ENCODE peak calls at places on chromosomes 2 and 18, in five cellular contexts. One of them, this sample, is unnamed. For H3K4me1, the result is how much of the 10 kb centered on the place peaks cover.

GRCh38 chr2:11155326-11156059 is at the start of gene SLC66A3:
- DNase-seq in prostate gland: no peak
- DNase-seq in transverse colon: no peak
- DNase-seq in HCT116: peak
- DNase-seq in sigmoid colon: no peak
- DNase-seq in this sample: peak

GRCh38 chr2:219331560-219332213 is 857 bp downstream of the RESP18 start:
- DNase-seq in prostate gland: no peak
- DNase-seq in transverse colon: peak
- DNase-seq in HCT116: no peak
- DNase-seq in sigmoid colon: no peak
- DNase-seq in this sample: peak

GRCh38 chr18:56651771-56652092 is 573 bp downstream of the WDR7 start:
- DNase-seq in prostate gland: no peak
- DNase-seq in transverse colon: no peak
- DNase-seq in HCT116: no peak
- DNase-seq in sigmoid colon: no peak
- DNase-seq in this sample: no peak

GRCh38 chr2:222791946-222792649 is 68.7 kb upstream of the ACSL3 start:
- DNase-seq in prostate gland: peak
- DNase-seq in transverse colon: peak
- DNase-seq in HCT116: no peak
- DNase-seq in sigmoid colon: peak
- DNase-seq in this sample: no peak

GRCh38 chr2:29000954-29001353 is 19.9 kb downstream of the TOGARAM2 start:
- DNase-seq in prostate gland: no peak
- DNase-seq in transverse colon: no peak
- DNase-seq in HCT116: no peak
- DNase-seq in sigmoid colon: no peak
- DNase-seq in this sample: no peak

GRCh38 chr2:28360066-28360741 is 32.5 kb upstream of the FOSL2 start:
- DNase-seq in prostate gland: no peak
- DNase-seq in transverse colon: no peak
- DNase-seq in HCT116: no peak
- DNase-seq in sigmoid colon: no peak
- DNase-seq in this sample: no peak

GRCh38 chr2:47651296-47651695 is 131.6 kb upstream of the MSH6 start:
- DNase-seq in prostate gland: no peak
- DNase-seq in transverse colon: peak
- DNase-seq in HCT116: no peak
- DNase-seq in sigmoid colon: no peak
- DNase-seq in this sample: no peak

GRCh38 chr2:44244135-44244871 is 31.0 kb upstream of the SLC3A1 start:
- DNase-seq in prostate gland: peak
- DNase-seq in transverse colon: peak
- DNase-seq in HCT116: peak
- DNase-seq in sigmoid colon: peak
- DNase-seq in this sample: peak

GRCh38 chr2:132581917-132582316 is 88.1 kb downstream of the LYPD1 start:
- DNase-seq in prostate gland: peak
- DNase-seq in transverse colon: peak
- DNase-seq in HCT116: no peak
- DNase-seq in sigmoid colon: no peak
- DNase-seq in this sample: no peak

GRCh38 chr2:72993147-72993546 is 75.8 kb downstream of the EMX1 start:
- DNase-seq in prostate gland: no peak
- DNase-seq in transverse colon: no peak
- DNase-seq in HCT116: peak
- DNase-seq in sigmoid colon: peak
- DNase-seq in this sample: peak

GRCh38 chr2:73337828-73338227 is 44.5 kb upstream of the EGR4 start:
- DNase-seq in prostate gland: no peak
- DNase-seq in transverse colon: no peak
- DNase-seq in HCT116: no peak
- DNase-seq in sigmoid colon: no peak
- DNase-seq in this sample: no peak

GRCh38 chr18:55265916-55266488 is 306.7 kb upstream of the CCDC68 start:
- DNase-seq in prostate gland: no peak
- DNase-seq in transverse colon: no peak
- DNase-seq in HCT116: no peak
- DNase-seq in sigmoid colon: no peak
- DNase-seq in this sample: no peak

GRCh38 chr2:220034356-220035121 is 407.1 kb downstream of the SLC4A3 start:
- DNase-seq in prostate gland: no peak
- DNase-seq in transverse colon: no peak
- DNase-seq in HCT116: no peak
- DNase-seq in sigmoid colon: no peak
- DNase-seq in this sample: no peak

GRCh38 chr18:45775241-45775676 is 50.2 kb upstream of the SIGLEC15 start:
- DNase-seq in prostate gland: no peak
- DNase-seq in transverse colon: peak
- DNase-seq in HCT116: peak
- DNase-seq in sigmoid colon: peak
- DNase-seq in this sample: peak

GRCh38 chr2:29611850-29612249 is 309.5 kb downstream of the ALK start:
- DNase-seq in prostate gland: no peak
- DNase-seq in transverse colon: no peak
- DNase-seq in HCT116: no peak
- DNase-seq in sigmoid colon: no peak
- DNase-seq in this sample: no peak

GRCh38 chr2:191976436-191976835 is 129.5 kb upstream of the CAVIN2 start:
- DNase-seq in prostate gland: no peak
- DNase-seq in transverse colon: no peak
- DNase-seq in HCT116: no peak
- DNase-seq in sigmoid colon: no peak
- DNase-seq in this sample: no peak

GRCh38 chr18:74840492-74841167 is 243.0 kb downstream of the ZNF407 start:
- DNase-seq in prostate gland: no peak
- DNase-seq in transverse colon: no peak
- DNase-seq in HCT116: no peak
- DNase-seq in sigmoid colon: no peak
- DNase-seq in this sample: no peak

GRCh38 chr2:170715062-170715931 is at the start of gene SP5:
- DNase-seq in prostate gland: peak
- DNase-seq in transverse colon: peak
- DNase-seq in HCT116: peak
- DNase-seq in sigmoid colon: peak
- DNase-seq in this sample: peak

GRCh38 chr2:229169751-229170150 is 101.3 kb downstream of the PID1 start:
- DNase-seq in prostate gland: no peak
- DNase-seq in transverse colon: no peak
- DNase-seq in HCT116: no peak
- DNase-seq in sigmoid colon: no peak
- DNase-seq in this sample: no peak

GRCh38 chr18:55743701-55744100 is 155.7 kb upstream of the TCF4 start:
- DNase-seq in prostate gland: no peak
- DNase-seq in transverse colon: no peak
- DNase-seq in HCT116: no peak
- DNase-seq in sigmoid colon: no peak
- DNase-seq in this sample: no peak

GRCh38 chr2:226644342-226644957 is 155.2 kb downstream of the IRS1 start:
- DNase-seq in prostate gland: no peak
- DNase-seq in transverse colon: no peak
- DNase-seq in HCT116: no peak
- DNase-seq in sigmoid colon: no peak
- DNase-seq in this sample: no peak

GRCh38 chr2:7356909-7357584 is 439.8 kb downstream of the RNF144A start:
- DNase-seq in prostate gland: no peak
- DNase-seq in transverse colon: no peak
- DNase-seq in HCT116: no peak
- DNase-seq in sigmoid colon: no peak
- DNase-seq in this sample: no peak

GRCh38 chr18:6542296-6542695 is 127.6 kb upstream of the L3MBTL4 start:
- DNase-seq in prostate gland: no peak
- DNase-seq in transverse colon: no peak
- DNase-seq in HCT116: no peak
- DNase-seq in sigmoid colon: no peak
- DNase-seq in this sample: no peak

GRCh38 chr2:143513081-143513480 is 383.9 kb downstream of the ARHGAP15 start:
- DNase-seq in prostate gland: no peak
- DNase-seq in transverse colon: no peak
- DNase-seq in HCT116: peak
- DNase-seq in sigmoid colon: no peak
- DNase-seq in this sample: peak

GRCh38 chr18:13216092-13216582 is 2.4 kb upstream of the LDLRAD4 start:
- DNase-seq in prostate gland: peak
- DNase-seq in transverse colon: peak
- DNase-seq in HCT116: peak
- DNase-seq in sigmoid colon: peak
- DNase-seq in this sample: peak

GRCh38 chr2:32905270-32905669 is 41.5 kb upstream of the LTBP1 start:
- DNase-seq in prostate gland: no peak
- DNase-seq in transverse colon: no peak
- DNase-seq in HCT116: no peak
- DNase-seq in sigmoid colon: no peak
- DNase-seq in this sample: no peak

GRCh38 chr2:60608679-60609078 is 55.2 kb upstream of the BCL11A start:
- DNase-seq in prostate gland: no peak
- DNase-seq in transverse colon: no peak
- DNase-seq in HCT116: no peak
- DNase-seq in sigmoid colon: no peak
- DNase-seq in this sample: no peak

GRCh38 chr2:86592547-86593230 is 29.4 kb upstream of the CHMP3 start:
- DNase-seq in prostate gland: no peak
- DNase-seq in transverse colon: no peak
- DNase-seq in HCT116: no peak
- DNase-seq in sigmoid colon: peak
- DNase-seq in this sample: no peak

GRCh38 chr2:41966920-41967319 is 80.9 kb upstream of the PKDCC start:
- DNase-seq in prostate gland: no peak
- DNase-seq in transverse colon: peak
- DNase-seq in HCT116: no peak
- DNase-seq in sigmoid colon: peak
- DNase-seq in this sample: no peak

GRCh38 chr2:108571262-108571661 is 37.0 kb downstream of the LIMS1 start:
- DNase-seq in prostate gland: no peak
- DNase-seq in transverse colon: no peak
- DNase-seq in HCT116: no peak
- DNase-seq in sigmoid colon: no peak
- DNase-seq in this sample: no peak

GRCh38 chr2:85053802-85054201 is 79.4 kb upstream of the TCF7L1 start:
- DNase-seq in prostate gland: peak
- DNase-seq in transverse colon: peak
- DNase-seq in HCT116: peak
- DNase-seq in sigmoid colon: no peak
- DNase-seq in this sample: no peak

GRCh38 chr2:45000921-45001628 is 8.2 kb downstream of the SIX2 start:
- DNase-seq in prostate gland: no peak
- DNase-seq in transverse colon: no peak
- DNase-seq in HCT116: no peak
- DNase-seq in sigmoid colon: no peak
- DNase-seq in this sample: peak

GRCh38 chr2:239561448-239562001 is 160.7 kb upstream of the HDAC4 start:
- DNase-seq in prostate gland: no peak
- DNase-seq in transverse colon: peak
- DNase-seq in HCT116: no peak
- DNase-seq in sigmoid colon: peak
- DNase-seq in this sample: no peak

GRCh38 chr18:48709371-48709770 is 170.5 kb downstream of the CTIF start:
- DNase-seq in prostate gland: no peak
- DNase-seq in transverse colon: no peak
- DNase-seq in HCT116: no peak
- DNase-seq in sigmoid colon: no peak
- DNase-seq in this sample: peak

GRCh38 chr18:48711651-48712486 is 173.0 kb downstream of the CTIF start:
- DNase-seq in prostate gland: no peak
- DNase-seq in transverse colon: peak
- DNase-seq in HCT116: peak
- DNase-seq in sigmoid colon: no peak
- DNase-seq in this sample: peak

GRCh38 chr18:48715651-48716354 is 177.0 kb downstream of the CTIF start:
- DNase-seq in prostate gland: no peak
- DNase-seq in transverse colon: peak
- DNase-seq in HCT116: no peak
- DNase-seq in sigmoid colon: no peak
- DNase-seq in this sample: no peak

GRCh38 chr18:48714873-48715272 is 176.0 kb downstream of the CTIF start:
- DNase-seq in prostate gland: no peak
- DNase-seq in transverse colon: peak
- DNase-seq in HCT116: no peak
- DNase-seq in sigmoid colon: no peak
- DNase-seq in this sample: peak

GRCh38 chr18:48713302-48713701 is 174.5 kb downstream of the CTIF start:
- DNase-seq in prostate gland: no peak
- DNase-seq in transverse colon: no peak
- DNase-seq in HCT116: no peak
- DNase-seq in sigmoid colon: peak
- DNase-seq in this sample: no peak
- TF ChIP-seq POLR2AphosphoS5 in prostate gland: no peak
- TF ChIP-seq POLR2AphosphoS5 in transverse colon: no peak
- TF ChIP-seq POLR2AphosphoS5 in HCT116: no peak
- TF ChIP-seq POLR2AphosphoS5 in sigmoid colon: no peak
- TF ChIP-seq POLR2AphosphoS5 in this sample: no peak

GRCh38 chr2:241974096-241974495 is 104.6 kb downstream of the RTP5 start:
- DNase-seq in prostate gland: no peak
- DNase-seq in transverse colon: no peak
- DNase-seq in HCT116: no peak
- DNase-seq in sigmoid colon: no peak
- DNase-seq in this sample: no peak
- H3K4me1 ChIP-seq in prostate gland: under half
- H3K4me1 ChIP-seq in transverse colon: under half
- H3K4me1 ChIP-seq in HCT116: under half
- H3K4me1 ChIP-seq in sigmoid colon: under half
- H3K4me1 ChIP-seq in this sample: under half

DNA sequence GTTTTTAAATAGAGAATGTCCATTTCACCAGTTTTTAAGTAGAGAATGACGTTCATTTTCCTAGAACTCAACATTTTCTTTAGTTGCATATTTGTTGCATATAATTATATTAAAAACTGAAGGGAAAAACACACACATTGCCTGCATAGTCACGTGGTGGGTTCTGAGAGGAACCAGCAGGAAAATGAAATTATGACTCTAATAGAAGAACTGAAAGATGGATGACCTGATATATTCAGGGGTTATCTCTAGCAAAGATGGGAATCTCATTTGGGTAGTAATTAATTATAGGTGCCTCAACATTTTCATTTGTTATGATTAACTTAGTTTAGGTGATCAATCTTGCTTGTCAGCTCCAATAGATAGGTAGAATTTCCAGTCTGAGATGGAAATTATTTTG is 288.3 kb downstream of the TRIB2 start:
- DNase-seq in prostate gland: no peak
- DNase-seq in transverse colon: no peak
- DNase-seq in HCT116: no peak
- DNase-seq in sigmoid colon: no peak
- DNase-seq in this sample: no peak
- TF ChIP-seq POLR2AphosphoS5 in prostate gland: no peak
- TF ChIP-seq POLR2AphosphoS5 in transverse colon: no peak
- TF ChIP-seq POLR2AphosphoS5 in HCT116: no peak
- TF ChIP-seq POLR2AphosphoS5 in sigmoid colon: no peak
- TF ChIP-seq POLR2AphosphoS5 in this sample: no peak

DNA sequence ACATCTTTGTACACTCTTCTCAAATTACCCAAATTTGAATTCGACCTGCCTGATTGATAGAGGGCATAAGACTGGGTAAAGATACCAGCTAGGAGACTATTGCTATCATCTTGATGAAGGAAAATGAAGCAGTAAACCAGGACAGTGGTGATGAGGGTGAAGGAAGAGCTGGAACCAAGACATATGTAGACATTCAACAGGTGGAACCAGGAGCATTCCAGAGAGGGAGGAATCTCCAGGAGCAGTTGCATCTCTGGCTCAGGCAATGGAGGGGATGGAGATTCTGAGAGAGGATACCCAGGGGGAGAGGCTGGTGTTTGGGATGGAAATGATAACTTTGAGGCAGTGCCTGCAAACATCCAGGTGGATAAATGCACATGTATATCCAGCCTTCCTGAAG is 41.6 kb downstream of the SDC1 start:
- DNase-seq in prostate gland: no peak
- DNase-seq in transverse colon: no peak
- DNase-seq in HCT116: no peak
- DNase-seq in sigmoid colon: no peak
- DNase-seq in this sample: no peak
- H3K4me1 ChIP-seq in prostate gland: under half
- H3K4me1 ChIP-seq in transverse colon: under half
- H3K4me1 ChIP-seq in HCT116: under half
- H3K4me1 ChIP-seq in sigmoid colon: under half
- H3K4me1 ChIP-seq in this sample: under half

This sample was measured in GM23338.